ENCODE peak calls at places on chromosomes 11 and 22, in five cellular contexts. One of them, this sample, is unnamed.

GRCh38 chr11:12271241-12271640 is 106.1 kb upstream of the PARVA start:
- DNase-seq in fibroblast of mammary gland: no peak
- DNase-seq in lung: no peak
- DNase-seq in astrocyte of the cerebellum: no peak
- DNase-seq in B cell: no peak
- DNase-seq in this sample: no peak

GRCh38 chr11:133078591-133079179 is 453.6 kb downstream of the OPCML start:
- DNase-seq in fibroblast of mammary gland: peak; percentile 37
- DNase-seq in lung: no peak
- DNase-seq in astrocyte of the cerebellum: peak; percentile 18
- DNase-seq in B cell: no peak
- DNase-seq in this sample: no peak

GRCh38 chr22:30947821-30948454 is 20.6 kb downstream of the MORC2 start:
- DNase-seq in fibroblast of mammary gland: peak; percentile 67
- DNase-seq in lung: no peak
- DNase-seq in astrocyte of the cerebellum: peak; percentile 54
- DNase-seq in B cell: no peak
- DNase-seq in this sample: no peak

GRCh38 chr11:97544401-97544800 is 1154.6 kb downstream of the JRKL start:
- DNase-seq in fibroblast of mammary gland: no peak
- DNase-seq in lung: no peak
- DNase-seq in astrocyte of the cerebellum: no peak
- DNase-seq in B cell: no peak
- DNase-seq in this sample: no peak

GRCh38 chr22:23509571-23510302 is 70.4 kb downstream of the IGLL1 start:
- DNase-seq in fibroblast of mammary gland: peak; percentile 74
- DNase-seq in lung: no peak
- DNase-seq in astrocyte of the cerebellum: peak; percentile 39
- DNase-seq in B cell: no peak
- DNase-seq in this sample: no peak

GRCh38 chr11:120985718-120986569 is 38.0 kb upstream of the TBCEL start:
- DNase-seq in fibroblast of mammary gland: peak; percentile 18
- DNase-seq in lung: peak; percentile 54
- DNase-seq in astrocyte of the cerebellum: no peak
- DNase-seq in B cell: no peak
- DNase-seq in this sample: no peak

GRCh38 chr11:15472405-15472799 is 357.7 kb downstream of the INSC start:
- DNase-seq in fibroblast of mammary gland: no peak
- DNase-seq in lung: no peak
- DNase-seq in astrocyte of the cerebellum: no peak
- DNase-seq in B cell: no peak
- DNase-seq in this sample: peak; percentile 49

GRCh38 chr11:36478700-36479329 is 31.3 kb downstream of the TRAF6 start:
- DNase-seq in fibroblast of mammary gland: peak; percentile 63
- DNase-seq in lung: no peak
- DNase-seq in astrocyte of the cerebellum: no peak
- DNase-seq in B cell: no peak
- DNase-seq in this sample: no peak

GRCh38 chr11:36292311-36292722 is 3.1 kb upstream of the COMMD9 start:
- DNase-seq in fibroblast of mammary gland: peak; percentile 46
- DNase-seq in lung: no peak
- DNase-seq in astrocyte of the cerebellum: no peak
- DNase-seq in B cell: peak; percentile 44
- DNase-seq in this sample: no peak

GRCh38 chr11:119641991-119642745 is 86.8 kb downstream of the NECTIN1 start:
- DNase-seq in fibroblast of mammary gland: peak; percentile 27
- DNase-seq in lung: no peak
- DNase-seq in astrocyte of the cerebellum: no peak
- DNase-seq in B cell: no peak
- DNase-seq in this sample: no peak

GRCh38 chr11:79296113-79296512 is 144.7 kb downstream of the TENM4 start:
- DNase-seq in fibroblast of mammary gland: no peak
- DNase-seq in lung: no peak
- DNase-seq in astrocyte of the cerebellum: no peak
- DNase-seq in B cell: no peak
- DNase-seq in this sample: no peak

GRCh38 chr11:124518900-124519541 is 24.4 kb downstream of the OR8B12 start:
- DNase-seq in fibroblast of mammary gland: peak; percentile 28
- DNase-seq in lung: no peak
- DNase-seq in astrocyte of the cerebellum: no peak
- DNase-seq in B cell: no peak
- DNase-seq in this sample: no peak

GRCh38 chr11:23772081-23772480 is 724.8 kb upstream of the LUZP2 start:
- DNase-seq in fibroblast of mammary gland: no peak
- DNase-seq in lung: no peak
- DNase-seq in astrocyte of the cerebellum: no peak
- DNase-seq in B cell: no peak
- DNase-seq in this sample: no peak

GRCh38 chr11:64607381-64608259 is 16.6 kb downstream of the SLC22A12 start:
- DNase-seq in fibroblast of mammary gland: peak; percentile 25
- DNase-seq in lung: no peak
- DNase-seq in astrocyte of the cerebellum: no peak
- DNase-seq in B cell: no peak
- DNase-seq in this sample: no peak

GRCh38 chr22:46001426-46002106 is 24.6 kb upstream of the WNT7B start:
- DNase-seq in fibroblast of mammary gland: no peak
- DNase-seq in lung: no peak
- DNase-seq in astrocyte of the cerebellum: no peak
- DNase-seq in B cell: no peak
- DNase-seq in this sample: no peak
- TF ChIP-seq CTCF in fibroblast of mammary gland: no peak
- TF ChIP-seq CTCF in lung: no peak
- TF ChIP-seq CTCF in astrocyte of the cerebellum: no peak
- TF ChIP-seq CTCF in B cell: no peak
- TF ChIP-seq CTCF in this sample: no peak

GRCh38 chr11:2931416-2931746 is 2.2 kb upstream of the PHLDA2 start:
- DNase-seq in fibroblast of mammary gland: no peak
- DNase-seq in lung: no peak
- DNase-seq in astrocyte of the cerebellum: no peak
- DNase-seq in B cell: no peak
- DNase-seq in this sample: no peak

GRCh38 chr11:2930705-2931415 is 1.6 kb upstream of the PHLDA2 start:
- DNase-seq in fibroblast of mammary gland: peak; percentile 29
- DNase-seq in lung: peak; percentile 89
- DNase-seq in astrocyte of the cerebellum: no peak
- DNase-seq in B cell: peak; percentile 46
- DNase-seq in this sample: no peak

GRCh38 chr11:2928605-2929510 is at the start of gene PHLDA2:
- DNase-seq in fibroblast of mammary gland: peak; percentile 82
- DNase-seq in lung: peak; percentile 62
- DNase-seq in astrocyte of the cerebellum: no peak
- DNase-seq in B cell: no peak
- DNase-seq in this sample: no peak

GRCh38 chr11:2929511-2929879 is 275 bp upstream of the PHLDA2 start:
- DNase-seq in fibroblast of mammary gland: peak; percentile 70
- DNase-seq in lung: peak; percentile 63
- DNase-seq in astrocyte of the cerebellum: no peak
- DNase-seq in B cell: no peak
- DNase-seq in this sample: no peak

DNA sequence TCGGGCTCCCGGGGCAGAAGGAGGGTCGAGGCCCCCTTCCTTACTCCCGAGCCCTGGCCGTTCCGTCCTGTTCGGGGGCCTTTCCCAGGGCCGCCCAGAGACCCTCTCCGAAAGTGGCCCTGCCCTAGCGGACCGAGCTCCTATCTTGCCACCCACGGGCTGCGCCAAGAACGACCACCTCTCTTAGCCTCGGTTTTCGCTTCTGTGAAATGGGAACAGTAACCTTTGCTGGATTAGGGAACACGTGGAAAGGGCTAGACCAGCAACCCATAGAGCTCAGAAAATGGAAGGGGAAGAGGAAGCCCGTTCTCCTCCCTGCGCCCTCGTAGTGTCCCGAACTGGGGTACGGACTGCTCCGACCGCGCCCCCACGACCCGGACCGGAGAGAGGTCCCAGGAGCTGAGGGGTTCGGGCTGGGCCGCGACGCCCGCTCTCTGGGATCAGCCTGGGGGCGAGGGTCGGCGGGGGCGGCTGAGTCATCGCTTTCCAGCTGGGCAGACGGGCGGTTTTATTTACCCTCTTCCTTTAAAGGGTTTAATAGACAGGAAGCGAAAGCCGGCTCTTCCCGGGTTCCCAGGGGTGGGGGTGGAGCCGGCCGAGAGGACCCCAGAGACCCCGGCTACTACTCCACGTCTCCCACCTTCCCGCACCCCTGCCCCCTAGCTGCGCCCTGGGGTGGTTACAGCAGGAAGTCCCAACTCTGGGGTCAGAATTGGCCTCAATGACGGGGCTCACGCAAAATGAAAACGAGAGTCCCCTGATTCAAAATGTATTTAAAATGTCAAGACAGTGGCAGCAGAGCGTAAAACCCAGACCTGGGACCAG is 872 bp upstream of the PHLDA2 start:
- DNase-seq in fibroblast of mammary gland: peak; percentile 62
- DNase-seq in lung: no peak
- DNase-seq in astrocyte of the cerebellum: no peak
- DNase-seq in B cell: no peak
- DNase-seq in this sample: no peak
- TF ChIP-seq CTCF in fibroblast of mammary gland: peak; percentile 40
- TF ChIP-seq CTCF in lung: peak; percentile 4
- TF ChIP-seq CTCF in astrocyte of the cerebellum: no peak
- TF ChIP-seq CTCF in B cell: peak; percentile 70
- TF ChIP-seq CTCF in this sample: no peak

GRCh38 chr11:93251922-93252321 is 54.1 kb upstream of the SLC36A4 start:
- DNase-seq in fibroblast of mammary gland: no peak
- DNase-seq in lung: no peak
- DNase-seq in astrocyte of the cerebellum: no peak
- DNase-seq in B cell: no peak
- DNase-seq in this sample: no peak

GRCh38 chr11:93244018-93244417 is 46.2 kb upstream of the SLC36A4 start:
- DNase-seq in fibroblast of mammary gland: no peak
- DNase-seq in lung: no peak
- DNase-seq in astrocyte of the cerebellum: no peak
- DNase-seq in B cell: no peak
- DNase-seq in this sample: no peak

GRCh38 chr11:93253111-93253510 is 55.3 kb upstream of the SLC36A4 start:
- DNase-seq in fibroblast of mammary gland: no peak
- DNase-seq in lung: no peak
- DNase-seq in astrocyte of the cerebellum: no peak
- DNase-seq in B cell: no peak
- DNase-seq in this sample: no peak

GRCh38 chr11:93249437-93250210 is 51.8 kb upstream of the SLC36A4 start:
- DNase-seq in fibroblast of mammary gland: no peak
- DNase-seq in lung: no peak
- DNase-seq in astrocyte of the cerebellum: no peak
- DNase-seq in B cell: no peak
- DNase-seq in this sample: no peak

DNA sequence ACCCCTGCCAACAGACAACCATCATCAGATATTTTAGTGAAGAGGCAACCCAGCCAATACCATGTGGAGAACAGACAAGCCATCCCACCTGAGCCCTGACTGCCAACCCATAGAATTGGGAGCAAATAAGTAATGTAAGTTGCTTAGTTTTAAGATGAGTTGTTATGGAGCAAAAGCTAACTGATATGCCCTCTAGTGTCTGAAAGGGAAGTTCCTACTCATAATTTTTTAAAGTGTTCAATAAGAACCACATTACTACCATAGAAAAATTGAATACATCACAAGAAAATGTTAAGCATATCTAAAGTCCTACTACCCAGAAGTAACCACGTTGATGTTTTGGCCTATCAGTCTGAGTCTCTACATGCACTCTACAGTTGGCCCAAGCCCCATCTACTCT is 50.8 kb upstream of the SLC36A4 start:
- DNase-seq in fibroblast of mammary gland: peak; percentile 18
- DNase-seq in lung: no peak
- DNase-seq in astrocyte of the cerebellum: no peak
- DNase-seq in B cell: no peak
- DNase-seq in this sample: no peak
- TF ChIP-seq CTCF in fibroblast of mammary gland: peak; percentile 39
- TF ChIP-seq CTCF in lung: no peak
- TF ChIP-seq CTCF in astrocyte of the cerebellum: no peak
- TF ChIP-seq CTCF in B cell: peak; percentile 20
- TF ChIP-seq CTCF in this sample: peak; percentile 22

GRCh38 chr22:33013051-33013450 is 45.1 kb downstream of the SYN3 start:
- DNase-seq in fibroblast of mammary gland: no peak
- DNase-seq in lung: no peak
- DNase-seq in astrocyte of the cerebellum: no peak
- DNase-seq in B cell: no peak
- DNase-seq in this sample: no peak
- TF ChIP-seq CTCF in fibroblast of mammary gland: no peak
- TF ChIP-seq CTCF in lung: no peak
- TF ChIP-seq CTCF in astrocyte of the cerebellum: no peak
- TF ChIP-seq CTCF in B cell: no peak
- TF ChIP-seq CTCF in this sample: peak; percentile 11

GRCh38 chr22:42904049-42904448 is 47.0 kb upstream of the ARFGAP3 start:
- DNase-seq in fibroblast of mammary gland: no peak
- DNase-seq in lung: no peak
- DNase-seq in astrocyte of the cerebellum: no peak
- DNase-seq in B cell: no peak
- DNase-seq in this sample: no peak

GRCh38 chr22:42905217-42905616 is 48.1 kb upstream of the ARFGAP3 start:
- DNase-seq in fibroblast of mammary gland: no peak
- DNase-seq in lung: no peak
- DNase-seq in astrocyte of the cerebellum: no peak
- DNase-seq in B cell: no peak
- DNase-seq in this sample: no peak

GRCh38 chr22:42902875-42903510 is 45.9 kb upstream of the ARFGAP3 start:
- DNase-seq in fibroblast of mammary gland: peak; percentile 15
- DNase-seq in lung: no peak
- DNase-seq in astrocyte of the cerebellum: no peak
- DNase-seq in B cell: no peak
- DNase-seq in this sample: no peak

GRCh38 chr22:42905702-42906183 is 48.7 kb upstream of the ARFGAP3 start:
- DNase-seq in fibroblast of mammary gland: no peak
- DNase-seq in lung: peak; percentile 60
- DNase-seq in astrocyte of the cerebellum: no peak
- DNase-seq in B cell: no peak
- DNase-seq in this sample: no peak

GRCh38 chr22:42901790-42902508 is 44.9 kb upstream of the ARFGAP3 start:
- DNase-seq in fibroblast of mammary gland: no peak
- DNase-seq in lung: no peak
- DNase-seq in astrocyte of the cerebellum: no peak
- DNase-seq in B cell: no peak
- DNase-seq in this sample: no peak
- TF ChIP-seq CTCF in fibroblast of mammary gland: peak; percentile 19
- TF ChIP-seq CTCF in lung: no peak
- TF ChIP-seq CTCF in astrocyte of the cerebellum: peak; percentile 39
- TF ChIP-seq CTCF in B cell: peak; percentile 48
- TF ChIP-seq CTCF in this sample: peak; percentile 24

DNA sequence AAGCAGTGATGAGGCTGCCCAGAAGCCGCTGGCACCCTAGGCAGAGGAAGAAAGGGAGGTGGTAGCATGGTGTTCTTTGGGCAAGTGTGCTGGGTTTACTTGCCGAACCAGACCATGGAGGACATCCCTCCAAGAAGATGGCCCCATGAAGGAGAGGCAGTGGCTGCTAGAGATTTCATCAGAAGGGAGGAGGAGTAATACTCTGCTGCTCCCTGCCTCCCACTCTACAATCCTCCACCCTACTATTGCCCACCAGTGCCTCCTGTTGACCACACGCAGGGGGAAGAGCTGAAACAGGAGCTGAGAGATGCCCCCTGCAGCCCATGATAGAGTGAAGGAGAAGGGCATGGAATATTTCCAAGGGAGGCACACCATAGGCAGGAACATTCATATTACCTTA is 51.0 kb upstream of the PRSS23 start:
- DNase-seq in fibroblast of mammary gland: no peak
- DNase-seq in lung: no peak
- DNase-seq in astrocyte of the cerebellum: no peak
- DNase-seq in B cell: no peak
- DNase-seq in this sample: no peak
- TF ChIP-seq CTCF in fibroblast of mammary gland: peak; percentile 17
- TF ChIP-seq CTCF in lung: no peak
- TF ChIP-seq CTCF in astrocyte of the cerebellum: no peak
- TF ChIP-seq CTCF in B cell: no peak
- TF ChIP-seq CTCF in this sample: peak; percentile 12

This sample was measured in kidney epithelial cell.